ENCODE peak calls at places on chromosomes 6 and 20, in five cellular contexts. G, X, E, N and A are unnamed samples.

GRCh38 chr20:62068997-62069396 is 3.3 kb upstream of the TAF4 start:
- DNase-seq in E (no peak), G (no peak), X (no peak), N (peak), A (no peak)

GRCh38 chr6:20141931-20142330 is 70.3 kb downstream of the MBOAT1 start:
- DNase-seq in N (no peak), E (no peak), G (no peak), X (no peak), A (no peak)

GRCh38 chr6:35485402-35485877 is 11.4 kb downstream of the TEAD3 start:
- DNase-seq in X (no peak), G (peak), N (no peak), E (no peak), A (no peak)

GRCh38 chr20:12395404-12396159 is 477.9 kb downstream of the BTBD3 start:
- DNase-seq in G (no peak), E (no peak), N (no peak), X (no peak), A (no peak)

GRCh38 chr6:148432405-148433195 is 90.0 kb downstream of the SASH1 start:
- DNase-seq in G (peak), N (no peak), X (peak), E (no peak), A (no peak)

GRCh38 chr6:118198746-118199145 is 291.7 kb downstream of the SLC35F1 start:
- DNase-seq in N (no peak), E (no peak), X (no peak), G (no peak), A (no peak)

GRCh38 chr20:62020935-62021701 is 44.6 kb downstream of the TAF4 start:
- DNase-seq in G (peak), N (no peak), E (no peak), X (no peak), A (no peak)

GRCh38 chr20:10434832-10435812 is at the start of gene SLX4IP:
- DNase-seq in X (peak), E (peak), G (peak), N (peak), A (peak)

GRCh38 chr6:157193443-157193996 is 129.8 kb downstream of the TMEM242 start:
- DNase-seq in E (no peak), G (no peak), N (no peak), X (no peak), A (no peak)

GRCh38 chr6:71498643-71499042 is 210.0 kb downstream of the OGFRL1 start:
- DNase-seq in N (no peak), X (no peak), E (no peak), G (no peak), A (no peak)
- TF ChIP-seq CTCF in N (no peak), X (no peak), E (no peak), G (no peak), A (no peak)

GRCh38 chr6:31837612-31838553 is 10.3 kb downstream of the HSPA1B start:
- DNase-seq in X (no peak), N (peak), E (no peak), G (no peak), A (no peak)
- H3K4me3 ChIP-seq in X (peak), N (peak), E (no peak), G (no peak), A (peak)

GRCh38 chr20:63958471-63958870 is 2.3 kb upstream of the UCKL1 start:
- DNase-seq in G (no peak), X (no peak), E (no peak), N (no peak), A (no peak)

GRCh38 chr20:63956664-63957003 is 418 bp upstream of the UCKL1 start:
- DNase-seq in G (no peak), N (no peak), X (no peak), E (no peak), A (no peak)

GRCh38 chr20:63957690-63958441 is 1.6 kb upstream of the UCKL1 start:
- DNase-seq in G (no peak), N (peak), E (no peak), X (peak), A (no peak)

GRCh38 chr20:63955846-63956663 is at the start of gene UCKL1:
- DNase-seq in N (peak), E (peak), X (peak), G (peak), A (peak)

GRCh38 chr20:63957004-63957689 is 931 bp upstream of the UCKL1 start:
- DNase-seq in X (peak), E (peak), G (peak), N (peak), A (no peak)
- TF ChIP-seq CTCF in X (peak), E (no peak), G (no peak), N (peak), A (no peak)

GRCh38 chr6:105179244-105180065 is at the start of gene POPDC3:
- DNase-seq in N (no peak), E (peak), G (peak), X (peak), A (no peak)

GRCh38 chr6:105174512-105174911 is 5.3 kb downstream of the POPDC3 start:
- DNase-seq in G (no peak), N (no peak), E (no peak), X (no peak), A (peak)

GRCh38 chr6:105178636-105179035 is 1.2 kb downstream of the POPDC3 start:
- DNase-seq in N (no peak), E (no peak), X (no peak), G (no peak), A (no peak)

GRCh38 chr6:105177521-105177920 is 2.3 kb downstream of the POPDC3 start:
- DNase-seq in G (no peak), X (no peak), N (no peak), E (no peak), A (no peak)

DNA sequence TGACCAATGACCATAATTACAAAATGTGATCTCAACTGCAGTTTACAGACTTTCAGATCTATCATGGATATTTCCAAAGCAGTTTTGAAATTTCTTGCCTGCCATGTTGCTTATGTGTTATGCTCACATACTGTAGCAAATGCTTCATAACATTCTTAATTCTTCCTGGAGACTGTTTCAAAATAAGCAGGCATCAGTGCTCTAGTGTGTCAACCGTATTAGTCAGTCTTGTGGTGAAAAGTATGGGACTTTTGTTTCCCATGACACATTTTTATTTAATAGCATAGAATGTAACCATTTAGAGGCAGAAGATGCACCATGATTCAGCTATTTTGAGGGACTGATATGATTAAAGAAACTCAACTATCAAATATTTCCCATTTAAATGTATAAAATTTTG is 1.7 kb downstream of the POPDC3 start:
- DNase-seq in E (no peak), N (no peak), G (no peak), X (no peak), A (peak)
- H3K4me3 ChIP-seq in E (peak), N (no peak), G (no peak), X (no peak), A (no peak)

DNA sequence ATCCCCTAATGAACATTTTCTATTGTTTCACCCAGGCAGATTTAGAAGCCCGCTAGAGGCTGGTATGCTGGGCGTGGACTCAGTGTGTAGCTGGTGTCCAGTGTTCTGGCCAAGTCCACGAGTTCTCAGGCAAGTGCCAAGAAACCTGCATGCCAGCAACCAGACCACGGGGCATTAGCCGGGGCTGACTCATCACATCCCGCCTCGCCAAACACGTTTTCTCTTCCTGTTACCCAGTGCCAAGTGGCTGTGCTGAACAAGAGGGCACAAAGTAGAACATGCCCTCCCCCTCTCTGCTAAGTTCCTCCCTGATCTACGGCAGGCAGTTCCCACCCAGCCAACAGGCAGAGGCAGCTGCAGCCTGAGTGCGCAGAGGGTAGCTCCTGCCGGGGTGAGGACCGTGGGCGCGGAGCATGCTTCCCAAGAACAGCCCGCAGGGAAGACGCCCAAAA is 29.6 kb downstream of the RAMACL start:
- DNase-seq in G (peak), E (peak), X (peak), N (no peak), A (peak)
- TF ChIP-seq CTCF in G (no peak), E (peak), X (no peak), N (no peak), A (no peak)

GRCh38 chr20:63553933-63554290 is at the start of gene FNDC11:
- DNase-seq in G (peak), E (no peak), N (peak), X (peak), A (no peak)

GRCh38 chr20:63554361-63555278 is 661 bp downstream of the FNDC11 start:
- DNase-seq in N (peak), E (no peak), G (no peak), X (no peak), A (no peak)

GRCh38 chr20:63551068-63551467 is 2.9 kb upstream of the FNDC11 start:
- DNase-seq in N (no peak), E (no peak), G (no peak), X (no peak), A (no peak)

GRCh38 chr20:63553251-63553932 is 567 bp upstream of the FNDC11 start:
- DNase-seq in G (peak), E (peak), N (peak), X (peak), A (no peak)

DNA sequence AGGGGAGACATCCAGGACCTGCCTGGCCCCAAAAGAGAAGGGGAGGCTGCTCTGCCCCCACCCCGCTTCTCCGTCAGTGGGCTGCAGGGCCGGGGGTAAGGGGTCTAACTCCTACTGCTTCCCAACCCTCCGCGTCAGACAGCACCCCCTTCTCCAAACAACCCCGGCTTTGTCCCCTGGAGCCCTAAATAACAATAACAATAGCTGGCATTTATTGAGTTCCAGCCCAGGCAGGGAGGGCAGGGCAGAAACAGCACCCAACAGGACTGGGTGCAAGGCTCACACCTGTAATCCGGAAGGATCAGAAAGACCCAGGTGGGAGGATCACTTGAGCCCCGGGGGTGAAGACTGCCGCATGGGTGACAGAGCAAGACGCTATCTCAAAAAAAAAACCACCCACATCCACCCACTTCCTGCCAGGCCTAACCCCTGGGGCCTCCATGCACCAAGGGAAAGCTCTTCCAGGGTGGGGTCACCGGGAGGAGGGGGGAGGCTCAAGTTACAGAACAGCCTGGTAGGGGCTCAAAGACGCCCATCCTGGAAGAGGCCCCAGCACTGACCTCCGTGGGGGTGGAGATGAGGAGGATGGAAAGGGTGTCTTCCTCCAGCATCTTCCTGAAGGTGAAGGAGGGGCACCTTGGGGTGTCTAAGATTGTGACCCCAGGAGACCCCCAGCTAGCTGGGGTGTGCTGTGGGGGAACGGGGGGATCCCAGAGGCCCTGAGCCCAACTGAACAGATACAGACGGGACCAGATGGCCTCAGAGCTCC is 1.3 kb upstream of the FNDC11 start:
- DNase-seq in G (no peak), X (no peak), E (no peak), N (peak), A (no peak)
- H3K4me3 ChIP-seq in G (no peak), X (no peak), E (no peak), N (peak), A (no peak)

DNA sequence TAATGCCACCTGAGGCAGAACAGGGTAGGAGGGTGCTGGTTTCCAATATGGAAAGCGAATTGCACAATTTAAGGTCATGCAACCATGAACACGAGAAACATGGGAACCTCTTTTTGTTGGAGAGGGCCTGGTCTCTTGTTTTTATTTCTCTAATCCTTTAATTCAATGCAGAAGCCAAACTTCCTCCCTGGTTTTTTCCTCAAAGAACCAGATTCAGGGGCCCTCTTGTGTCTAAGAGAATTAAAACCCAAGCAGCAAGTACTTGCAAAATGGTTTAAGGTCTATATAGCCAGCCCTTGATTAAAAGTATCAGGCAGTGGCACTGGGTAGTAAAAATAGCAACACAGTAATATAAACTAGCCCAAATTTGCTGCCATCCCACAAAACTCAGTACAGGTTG is 19.5 kb downstream of the GSTA4 start:
- DNase-seq in E (no peak), N (no peak), G (no peak), X (peak), A (peak)
- TF ChIP-seq CTCF in E (no peak), N (no peak), G (no peak), X (peak), A (peak)

GRCh38 chr20:37347891-37348642 is 2.1 kb downstream of the SRC start:
- DNase-seq in N (no peak), E (no peak), X (no peak), G (no peak), A (no peak)

GRCh38 chr20:37348643-37349516 is 2.9 kb downstream of the SRC start:
- DNase-seq in G (no peak), N (no peak), E (no peak), X (no peak), A (no peak)

GRCh38 chr20:37346232-37346525 is 239 bp downstream of the SRC start:
- DNase-seq in E (no peak), N (no peak), X (no peak), G (no peak), A (no peak)

GRCh38 chr20:37346526-37347346 is 796 bp downstream of the SRC start:
- DNase-seq in N (no peak), E (no peak), X (no peak), G (no peak), A (no peak)

GRCh38 chr20:37347347-37347823 is 1.4 kb downstream of the SRC start:
- DNase-seq in G (no peak), N (no peak), E (no peak), X (no peak), A (no peak)
- H3K4me3 ChIP-seq in G (no peak), N (no peak), E (no peak), X (no peak), A (peak)

DNA sequence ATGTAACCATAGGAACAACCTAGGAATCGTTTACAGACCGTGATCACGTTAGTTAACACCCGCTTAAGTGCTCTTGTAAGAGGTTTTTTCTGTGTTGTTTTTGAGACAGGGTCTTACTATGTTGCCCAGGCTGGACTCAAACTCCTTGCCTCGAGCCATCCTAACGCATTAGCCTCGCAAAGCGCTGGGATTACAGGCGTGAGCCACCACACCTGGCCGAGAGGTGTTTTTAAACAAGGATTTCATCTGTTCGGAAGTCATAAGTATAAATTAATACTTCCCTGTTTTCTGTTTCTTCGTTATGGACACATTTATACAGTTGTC is 727 bp downstream of the MRS2 start:
- DNase-seq in X (no peak), G (no peak), E (no peak), N (no peak), A (no peak)
- TF ChIP-seq CTCF in X (no peak), G (no peak), E (no peak), N (no peak), A (no peak)

GRCh38 chr20:8994045-8994444 is 74.8 kb upstream of the PLCB4 start:
- DNase-seq in X (no peak), G (no peak), E (no peak), N (no peak), A (no peak)

GRCh38 chr20:8997720-8998119 is 71.2 kb upstream of the PLCB4 start:
- DNase-seq in N (no peak), E (no peak), X (no peak), G (no peak), A (no peak)

GRCh38 chr20:8996817-8997512 is 71.9 kb upstream of the PLCB4 start:
- DNase-seq in N (no peak), E (no peak), X (peak), G (no peak), A (no peak)
- H3K4me3 ChIP-seq in N (no peak), E (no peak), X (no peak), G (no peak), A (no peak)